ENCODE peak calls at places on chromosomes 5 and 9, in four cellular contexts. K is cardiac muscle cell, J is retinal pigment epithelial cell, R is bronchial epithelial cell. D is an unnamed sample.

GRCh38 chr5:140366770-140367630 is 7.0 kb downstream of the SLC4A9 start:
- DNase-seq in K (no peak), J (no peak), R (no peak), D (no peak)

GRCh38 chr9:120612218-120612617 is 32.3 kb upstream of the CDK5RAP2 start:
- DNase-seq in K (peak; percentile 14), R (peak; percentile 23), J (no peak), D (no peak)

GRCh38 chr9:120650352-120650751 is 63.9 kb downstream of the MEGF9 start:
- DNase-seq in K (peak; percentile 71), J (no peak), R (peak; percentile 76), D (no peak)

GRCh38 chr5:121890297-121890858 is 38.7 kb downstream of the FTMT start:
- DNase-seq in J (no peak), K (no peak), R (no peak), D (no peak)

GRCh38 chr9:91035825-91036208 is 234.2 kb downstream of the SYK start:
- DNase-seq in J (no peak), R (no peak), K (no peak), D (no peak)

GRCh38 chr9:89983411-89983810 is 378.6 kb downstream of the GADD45G start:
- DNase-seq in R (peak; percentile 92), J (no peak), K (no peak), D (no peak)

GRCh38 chr9:135851748-135852147 is 55.6 kb downstream of the CAMSAP1 start:
- DNase-seq in J (no peak), K (no peak), R (peak; percentile 77), D (no peak)

GRCh38 chr9:128495804-128496417 is 8.6 kb upstream of the GLE1 start:
- DNase-seq in K (no peak), J (no peak), R (peak; percentile 6), D (no peak)

GRCh38 chr5:171755354-171755821 is 30.2 kb upstream of the SMIM23 start:
- DNase-seq in K (no peak), R (peak; percentile 13), J (no peak), D (peak; percentile 1)

GRCh38 chr9:76516350-76516749 is 57.4 kb downstream of the GCNT1 start:
- DNase-seq in K (no peak), J (no peak), R (no peak), D (no peak)

GRCh38 chr5:162512935-162513575 is 445.5 kb downstream of the GABRG2 start:
- DNase-seq in K (no peak), J (no peak), R (peak; percentile 0), D (no peak)

GRCh38 chr9:137286980-137287383 is 9.5 kb downstream of the TOR4A start:
- DNase-seq in J (no peak), R (peak; percentile 65), K (peak; percentile 47), D (no peak)

GRCh38 chr5:78361226-78361993 is 993 bp downstream of the SCAMP1 start:
- DNase-seq in J (peak; percentile 62), R (peak; percentile 69), K (peak; percentile 85), D (no peak)

GRCh38 chr9:130845901-130846381 is 10.9 kb downstream of the ABL1 start:
- DNase-seq in K (peak; percentile 91), J (no peak), R (peak; percentile 27), D (no peak)

GRCh38 chr9:110452227-110452801 is 114.7 kb upstream of the TXNDC8 start:
- DNase-seq in R (peak; percentile 29), J (no peak), K (peak; percentile 45), D (no peak)

GRCh38 chr9:31588010-31588409 is 796.4 kb upstream of the ACO1 start:
- DNase-seq in R (no peak), K (no peak), J (no peak), D (no peak)

GRCh38 chr9:129981180-129981907 is 61.6 kb downstream of the FNBP1 start:
- DNase-seq in J (no peak), K (peak; percentile 78), R (no peak), D (no peak)

GRCh38 chr9:113463418-113464285 is at the start of gene RGS3:
- DNase-seq in K (no peak), R (peak; percentile 5), J (no peak), D (no peak)

GRCh38 chr5:78627175-78627574 is 21.4 kb downstream of the LHFPL2 start:
- DNase-seq in K (peak; percentile 67), J (no peak), R (no peak), D (no peak)

GRCh38 chr5:98770158-98770910 is 3.1 kb upstream of the RGMB start:
- DNase-seq in R (peak; percentile 36), J (no peak), K (peak; percentile 71), D (no peak)

GRCh38 chr5:178113141-178113787 is at the start of gene N4BP3:
- DNase-seq in J (no peak), K (peak; percentile 63), R (peak; percentile 61), D (no peak)

GRCh38 chr9:118991366-118992285 is 377.6 kb downstream of the BRINP1 start:
- DNase-seq in K (no peak), R (no peak), J (no peak), D (no peak)

GRCh38 chr5:68433921-68434879 is 218.6 kb downstream of the PIK3R1 start:
- DNase-seq in J (peak; percentile 97), K (peak; percentile 94), R (peak; percentile 96), D (peak; percentile 99)

GRCh38 chr5:77301447-77301878 is 91.0 kb downstream of the PDE8B start:
- DNase-seq in R (no peak), J (no peak), K (peak; percentile 33), D (peak; percentile 91)

GRCh38 chr5:82205005-82205404 is 73.1 kb downstream of the RPS23 start:
- DNase-seq in J (no peak), K (no peak), R (peak; percentile 23), D (no peak)

GRCh38 chr9:83220737-83221136 is 157.8 kb upstream of the RASEF start:
- DNase-seq in J (peak; percentile 51), R (peak; percentile 86), K (peak; percentile 89), D (peak; percentile 14)

GRCh38 chr9:133715295-133715865 is 22.8 kb downstream of the SARDH start:
- DNase-seq in J (no peak), R (no peak), K (peak; percentile 92), D (no peak)

GRCh38 chr9:133717113-133718031 is 20.8 kb downstream of the SARDH start:
- DNase-seq in J (no peak), R (no peak), K (no peak), D (no peak)

GRCh38 chr9:133716564-133717112 is 21.5 kb downstream of the SARDH start:
- DNase-seq in J (no peak), R (no peak), K (peak; percentile 85), D (no peak)

GRCh38 chr9:133714606-133715294 is 23.4 kb downstream of the SARDH start:
- DNase-seq in J (peak; percentile 52), K (peak; percentile 97), R (no peak), D (no peak)

DNA sequence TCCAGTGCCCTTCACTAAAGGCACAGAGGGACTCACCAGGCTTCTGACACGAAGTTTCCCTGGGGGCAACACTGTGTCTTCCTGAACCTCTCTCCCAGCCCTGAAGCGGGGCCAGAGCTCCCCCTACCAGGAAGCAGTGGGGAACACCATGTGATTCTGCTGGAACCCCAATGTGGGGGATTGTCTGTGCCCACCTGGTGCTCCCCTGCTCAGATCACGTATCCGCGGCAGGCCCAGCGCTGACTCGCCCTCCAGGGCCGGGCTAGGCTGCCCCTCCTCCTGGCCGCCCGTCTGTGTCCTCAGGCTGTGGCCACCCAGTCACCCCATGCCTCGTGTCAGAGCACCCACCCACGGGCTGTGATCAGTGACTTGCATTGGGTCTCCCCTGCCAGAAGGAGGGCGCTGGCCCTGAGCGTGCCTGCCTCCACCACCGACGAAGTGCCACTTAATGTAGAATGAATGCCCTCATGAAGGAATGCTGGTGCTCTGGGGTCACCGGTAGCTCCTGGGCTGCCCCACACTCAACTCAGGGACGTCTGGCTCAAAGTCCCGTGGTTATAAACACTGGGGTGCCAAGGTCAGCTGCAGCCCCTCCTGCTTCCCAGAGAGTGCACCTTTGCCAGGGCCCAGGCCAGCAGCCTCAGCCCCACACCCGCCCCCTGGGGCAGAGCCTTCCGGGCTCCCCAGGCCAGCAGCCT is 22.1 kb downstream of the SARDH start:
- DNase-seq in R (no peak), K (peak; percentile 66), J (no peak), D (no peak)
- TF ChIP-seq CTCF in R (no peak), K (peak; percentile 62), J (peak; percentile 53), D (peak; percentile 44)

GRCh38 chr5:1043327-1043726 is 34.7 kb downstream of the NKD2 start:
- DNase-seq in R (no peak), K (no peak), J (no peak), D (no peak)

GRCh38 chr5:1041225-1042186 is 32.9 kb downstream of the NKD2 start:
- DNase-seq in K (no peak), J (no peak), R (peak; percentile 26), D (no peak)

GRCh38 chr5:1044117-1044516 is 35.5 kb downstream of the NKD2 start:
- DNase-seq in J (no peak), K (no peak), R (no peak), D (no peak)

GRCh38 chr5:1040571-1040970 is 32.0 kb downstream of the NKD2 start:
- DNase-seq in K (no peak), J (no peak), R (no peak), D (no peak)

GRCh38 chr5:1042626-1043025 is 34.0 kb downstream of the NKD2 start:
- DNase-seq in R (no peak), K (no peak), J (no peak), D (no peak)
- H3K4me3 ChIP-seq in R (no peak overlapping the region), K (no peak overlapping the region), J (no peak overlapping the region), D (no peak overlapping the region)

DNA sequence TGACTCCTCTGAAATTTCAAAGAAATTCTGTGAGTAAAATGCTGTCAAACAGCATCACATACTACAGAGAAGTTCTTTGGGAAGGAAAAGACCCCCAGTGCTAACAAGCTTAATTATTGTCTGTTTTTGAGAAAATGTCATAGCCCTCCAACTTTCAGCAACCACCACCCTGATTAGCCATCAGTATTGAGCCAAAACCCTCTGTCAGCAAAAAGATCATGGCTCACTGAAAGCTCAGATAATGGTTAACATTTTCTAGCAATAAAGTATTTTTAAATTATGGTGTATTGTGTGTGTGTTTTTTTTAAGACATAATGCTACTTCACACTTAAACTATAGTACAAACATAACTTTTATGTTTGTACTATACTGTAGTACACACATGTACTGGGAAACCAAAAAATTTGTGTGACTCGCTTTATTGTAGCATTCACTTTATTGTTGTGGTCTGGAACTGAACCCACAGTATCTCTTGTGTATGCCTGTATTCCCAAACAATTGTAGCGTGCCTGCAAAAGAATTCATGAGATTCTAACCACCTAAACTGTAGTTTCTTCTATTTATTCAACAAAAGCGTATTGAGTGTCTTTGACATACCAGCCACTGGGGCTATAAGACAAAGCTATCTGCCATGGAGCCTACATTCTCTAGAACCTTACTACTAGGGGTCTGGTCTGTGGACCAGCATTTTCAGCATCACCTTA is 31.6 kb downstream of the TLE4 start:
- DNase-seq in J (no peak), K (no peak), R (no peak), D (no peak)
- TF ChIP-seq CTCF in J (no peak), K (no peak), R (no peak), D (no peak)

GRCh38 chr5:56815657-56816545 is 552 bp downstream of the MAP3K1 start:
- DNase-seq in J (no peak), K (no peak), R (no peak), D (no peak)
- H3K4me3 ChIP-seq in J (peak overlapping the region; percentile 65), K (peak overlapping the region; percentile 99), R (peak overlapping the region; percentile 63), D (peak overlapping the region; percentile 74)

GRCh38 chr5:60699549-60700346 is at the start of gene DEPDC1B:
- DNase-seq in J (peak; percentile 68), R (peak; percentile 76), K (peak; percentile 94), D (peak; percentile 31)
- TF ChIP-seq CTCF in J (peak; percentile 55), R (no peak), K (peak; percentile 48), D (peak; percentile 45)

D was measured in AG04449.